ENCODE peak calls at places on chromosomes 5 and 9, in eight cellular contexts. V is lower lobe of right lung, O is right lobe of liver, L is body of pancreas, B is lung, X is HCT116, C is OCI-LY7, F is upper lobe of right lung. J is an unnamed sample. For H3K36me3, the result is how much of the 10 kb centered on the place peaks cover.

GRCh38 chr5:104184264-104184663 is 621.7 kb upstream of the NUDT12 start:
- DNase-seq in B (no peak), F (no peak), C (no peak), O (no peak), V (no peak), L (no peak), X (no peak), J (no peak)

GRCh38 chr5:172008689-172009141 is 2.3 kb upstream of the FBXW11 start:
- DNase-seq in B (no peak), V (no peak), L (no peak), X (no peak), O (no peak), C (no peak), F (no peak), J (no peak)

GRCh38 chr5:74798977-74799911 is 32.2 kb downstream of the NSA2 start:
- DNase-seq in X (no peak), L (no peak), V (no peak), O (no peak), C (no peak), F (no peak), B (no peak), J (no peak)

GRCh38 chr5:134803821-134804220 is 41.9 kb upstream of the C5orf24 start:
- DNase-seq in B (no peak), L (no peak), V (no peak), O (no peak), C (no peak), X (no peak), F (no peak), J (no peak)

GRCh38 chr9:14554866-14555265 is 138.4 kb downstream of the ZDHHC21 start:
- DNase-seq in F (no peak), V (no peak), C (no peak), B (no peak), L (no peak), O (no peak), X (no peak), J (no peak)

GRCh38 chr9:89945133-89945532 is 340.3 kb downstream of the GADD45G start:
- DNase-seq in X (no peak), C (no peak), V (no peak), F (no peak), B (no peak), L (no peak), O (no peak), J (no peak)

GRCh38 chr9:89008346-89009048 is 17.2 kb downstream of the S1PR3 start:
- DNase-seq in C (no peak), X (no peak), F (no peak), L (no peak), O (no peak), B (peak), V (no peak), J (no peak)

GRCh38 chr5:142874537-142874936 is 104.4 kb downstream of the ARHGAP26 start:
- DNase-seq in L (peak), X (no peak), F (peak), C (no peak), B (peak), V (peak), O (peak), J (no peak)

GRCh38 chr9:121584421-121584820 is 67.0 kb upstream of the DAB2IP start:
- DNase-seq in F (no peak), L (no peak), C (no peak), V (no peak), B (no peak), X (no peak), O (no peak), J (no peak)

GRCh38 chr5:143605403-143606005 is 202.0 kb upstream of the NR3C1 start:
- DNase-seq in F (no peak), L (no peak), B (peak), C (peak), V (no peak), O (no peak), X (no peak), J (no peak)

GRCh38 chr9:90331826-90332575 is 310.6 kb downstream of the DIRAS2 start:
- DNase-seq in F (no peak), B (no peak), L (no peak), X (no peak), C (no peak), O (no peak), V (no peak), J (no peak)

GRCh38 chr9:122138560-122139268 is 20.9 kb downstream of the NDUFA8 start:
- DNase-seq in O (no peak), F (no peak), C (no peak), L (no peak), B (no peak), V (no peak), X (no peak), J (no peak)

GRCh38 chr5:98341711-98342042 is 431.8 kb upstream of the RGMB start:
- DNase-seq in F (no peak), V (no peak), L (no peak), O (no peak), B (no peak), X (no peak), C (no peak), J (no peak)

GRCh38 chr9:16521868-16522381 is 348.5 kb downstream of the BNC2 start:
- DNase-seq in V (peak), O (no peak), C (no peak), X (no peak), F (no peak), L (no peak), B (peak), J (no peak)

GRCh38 chr9:98230354-98230753 is 25.1 kb downstream of the TBC1D2 start:
- DNase-seq in X (no peak), V (no peak), O (no peak), C (no peak), B (no peak), F (peak), L (no peak), J (no peak)

GRCh38 chr9:96686638-96687335 is 31.7 kb upstream of the PRXL2C start:
- DNase-seq in C (peak), F (peak), V (peak), O (peak), B (peak), X (no peak), L (peak), J (peak)

DNA sequence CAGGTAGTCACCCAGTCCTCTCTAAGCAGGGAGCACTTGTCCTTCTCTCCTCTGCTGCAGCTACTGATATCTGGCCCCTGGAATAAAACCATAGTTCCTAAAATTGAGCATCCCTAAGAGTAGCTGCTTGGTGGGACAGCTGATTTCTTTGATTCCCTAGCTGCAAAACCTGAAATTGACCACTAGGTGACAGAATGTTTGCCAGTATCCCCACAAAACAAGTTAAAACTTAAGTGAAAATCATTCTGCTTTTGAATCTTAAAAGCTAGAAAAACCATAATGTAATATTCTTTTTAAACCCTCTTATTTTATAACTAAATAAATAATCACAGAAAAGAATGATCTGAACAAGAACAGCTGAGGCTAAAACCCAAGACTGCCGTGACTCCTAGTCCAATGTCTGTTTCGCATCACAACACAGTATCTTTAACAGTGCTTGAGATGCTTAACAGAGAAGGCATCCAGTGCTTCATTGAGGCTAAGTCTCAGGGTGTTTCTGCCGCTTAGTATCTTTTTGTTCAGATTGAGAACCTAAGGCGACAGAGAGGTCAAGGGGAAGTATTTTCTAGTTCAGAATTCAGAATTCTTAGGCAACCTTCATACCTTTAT is 24.4 kb upstream of the TAL2 start:
- DNase-seq in L (no peak), X (no peak), V (no peak), O (no peak), F (no peak), C (peak), B (no peak), J (no peak)
- H3K36me3 ChIP-seq in L (under half), X (under half), V (under half), O (under half), F (under half), C (under half), B (under half), J (under half)

GRCh38 chr9:137189297-137190295 is 1.1 kb downstream of the SSNA1 start:
- DNase-seq in X (no peak), F (no peak), L (peak), B (no peak), C (no peak), V (no peak), O (no peak), J (no peak)
- H3K27ac ChIP-seq in X (peak), F (peak), L (peak), B (peak), C (peak), V (peak), O (peak), J (peak)

DNA sequence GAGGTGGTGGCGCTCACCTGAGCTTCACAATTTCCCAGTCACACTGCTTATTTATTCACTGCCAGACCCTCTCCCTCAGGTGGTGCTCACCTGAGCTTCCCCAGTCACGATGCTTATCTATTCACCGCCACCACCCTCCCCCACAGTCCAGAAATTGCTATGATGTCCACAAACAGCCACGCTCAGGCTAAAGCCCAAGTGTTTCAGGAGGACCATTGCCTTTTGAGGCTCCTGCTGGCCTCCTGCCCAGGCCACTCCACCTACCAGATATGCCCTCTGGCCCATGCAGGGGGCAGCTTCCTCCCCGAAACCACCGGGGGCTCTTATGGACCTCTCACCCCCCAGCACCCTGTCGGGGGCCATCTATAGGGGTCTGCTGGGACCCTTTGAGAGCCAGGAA is 4.6 kb downstream of the PDLIM7 start:
- DNase-seq in L (no peak), O (no peak), V (no peak), X (no peak), B (no peak), F (no peak), C (no peak), J (no peak)
- H3K4me3 ChIP-seq in L (no peak), O (no peak), V (no peak), X (no peak), B (no peak), F (no peak), C (no peak), J (no peak)

GRCh38 chr5:1490360-1490759 is 33.4 kb downstream of the LPCAT1 start:
- DNase-seq in X (no peak), O (no peak), F (no peak), C (peak), B (no peak), V (no peak), L (no peak), J (no peak)

GRCh38 chr5:1487079-1487764 is 36.5 kb downstream of the LPCAT1 start:
- DNase-seq in B (no peak), F (no peak), V (no peak), X (no peak), O (no peak), C (no peak), L (no peak), J (no peak)

GRCh38 chr5:1492757-1493156 is 31.0 kb downstream of the LPCAT1 start:
- DNase-seq in O (no peak), X (no peak), L (no peak), B (no peak), F (no peak), C (no peak), V (no peak), J (no peak)

GRCh38 chr5:1488882-1489680 is 34.7 kb downstream of the LPCAT1 start:
- DNase-seq in B (no peak), F (no peak), X (no peak), L (no peak), O (no peak), V (no peak), C (peak), J (no peak)

GRCh38 chr5:1489754-1490153 is 34.0 kb downstream of the LPCAT1 start:
- DNase-seq in B (no peak), C (no peak), V (no peak), X (no peak), L (no peak), O (no peak), F (no peak), J (no peak)
- H3K36me3 ChIP-seq in B (under half), C (half or more), V (half or more), X (under half), L (under half), O (under half), F (half or more), J (under half)

DNA sequence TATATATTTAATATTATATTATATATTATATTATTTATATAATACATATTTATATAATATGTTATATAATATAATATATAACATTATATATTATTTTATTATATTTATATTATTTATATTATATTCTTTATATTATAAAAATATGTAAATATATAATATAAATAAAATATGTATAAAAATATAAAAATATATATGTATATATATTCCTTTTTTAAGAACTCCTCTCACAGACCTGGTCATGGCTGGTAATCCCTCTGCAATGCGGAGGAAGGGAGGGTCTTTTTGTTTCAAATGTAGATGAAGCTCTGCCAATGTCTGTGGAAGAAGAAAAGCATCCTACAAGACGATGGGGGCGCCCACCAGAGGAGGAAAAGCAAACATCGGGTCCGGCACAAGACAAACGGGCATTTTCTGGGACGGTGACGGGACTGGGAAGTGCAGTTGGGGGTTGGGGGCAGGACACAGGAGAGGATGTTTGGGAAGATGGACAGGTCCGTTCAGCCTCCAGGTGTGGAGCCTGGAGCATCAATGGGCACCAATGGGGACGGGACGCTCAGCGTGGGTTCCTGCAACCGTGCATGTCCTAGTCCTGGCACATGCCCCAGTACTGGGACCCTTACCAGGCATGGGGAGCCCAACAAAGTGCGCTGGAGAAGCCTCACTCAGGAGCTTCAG is 194.0 kb downstream of the IRX1 start:
- DNase-seq in B (no peak), L (no peak), F (no peak), X (no peak), V (no peak), O (no peak), C (no peak), J (no peak)
- H3K27ac ChIP-seq in B (no peak), L (no peak), F (no peak), X (no peak), V (no peak), O (no peak), C (no peak), J (no peak)